ENCODE peak calls at places on chromosomes 2 and 18, in six cellular contexts. One of them, this sample, is unnamed.

GRCh38 chr2:236719192-236719635 is 149.6 kb downstream of the ACKR3 start:
- DNase-seq in neural progenitor cell: no peak
- DNase-seq in H1: no peak
- DNase-seq in HepG2: no peak
- DNase-seq in fibroblast of lung: no peak
- DNase-seq in PC-3: no peak
- DNase-seq in this sample: no peak

GRCh38 chr2:98936133-98936916 is at the start of gene CRACDL:
- DNase-seq in neural progenitor cell: peak
- DNase-seq in H1: no peak
- DNase-seq in HepG2: no peak
- DNase-seq in fibroblast of lung: no peak
- DNase-seq in PC-3: peak
- DNase-seq in this sample: peak

GRCh38 chr2:30662268-30663131 is 144.7 kb downstream of the CAPN13 start:
- DNase-seq in neural progenitor cell: no peak
- DNase-seq in H1: no peak
- DNase-seq in HepG2: no peak
- DNase-seq in fibroblast of lung: peak
- DNase-seq in PC-3: peak
- DNase-seq in this sample: peak

GRCh38 chr2:176814740-176815367 is 397.7 kb upstream of the HNRNPA3 start:
- DNase-seq in neural progenitor cell: peak
- DNase-seq in H1: no peak
- DNase-seq in HepG2: peak
- DNase-seq in fibroblast of lung: peak
- DNase-seq in PC-3: peak
- DNase-seq in this sample: peak

GRCh38 chr2:20457027-20457426 is 10.2 kb downstream of the RHOB start:
- DNase-seq in neural progenitor cell: no peak
- DNase-seq in H1: no peak
- DNase-seq in HepG2: no peak
- DNase-seq in fibroblast of lung: no peak
- DNase-seq in PC-3: no peak
- DNase-seq in this sample: peak

GRCh38 chr2:20221939-20222768 is 2.8 kb downstream of the SDC1 start:
- DNase-seq in neural progenitor cell: no peak
- DNase-seq in H1: no peak
- DNase-seq in HepG2: no peak
- DNase-seq in fibroblast of lung: no peak
- DNase-seq in PC-3: peak
- DNase-seq in this sample: no peak

GRCh38 chr2:209872675-209873074 is 101.0 kb downstream of the UNC80 start:
- DNase-seq in neural progenitor cell: peak
- DNase-seq in H1: peak
- DNase-seq in HepG2: peak
- DNase-seq in fibroblast of lung: peak
- DNase-seq in PC-3: peak
- DNase-seq in this sample: no peak

GRCh38 chr2:203534486-203535077 is 519 bp downstream of the RAPH1 start:
- DNase-seq in neural progenitor cell: no peak
- DNase-seq in H1: no peak
- DNase-seq in HepG2: peak
- DNase-seq in fibroblast of lung: peak
- DNase-seq in PC-3: peak
- DNase-seq in this sample: peak

GRCh38 chr2:10425656-10426055 is 22.5 kb downstream of the ODC1 start:
- DNase-seq in neural progenitor cell: no peak
- DNase-seq in H1: no peak
- DNase-seq in HepG2: no peak
- DNase-seq in fibroblast of lung: no peak
- DNase-seq in PC-3: no peak
- DNase-seq in this sample: no peak

GRCh38 chr2:197196737-197197136 is 113.8 kb downstream of the ANKRD44 start:
- DNase-seq in neural progenitor cell: no peak
- DNase-seq in H1: no peak
- DNase-seq in HepG2: no peak
- DNase-seq in fibroblast of lung: no peak
- DNase-seq in PC-3: peak
- DNase-seq in this sample: no peak

GRCh38 chr18:50631831-50632285 is 72.0 kb downstream of the MAPK4 start:
- DNase-seq in neural progenitor cell: no peak
- DNase-seq in H1: no peak
- DNase-seq in HepG2: no peak
- DNase-seq in fibroblast of lung: no peak
- DNase-seq in PC-3: no peak
- DNase-seq in this sample: no peak

GRCh38 chr2:75064691-75065396 is 106.4 kb downstream of the POLE4 start:
- DNase-seq in neural progenitor cell: peak
- DNase-seq in H1: no peak
- DNase-seq in HepG2: peak
- DNase-seq in fibroblast of lung: peak
- DNase-seq in PC-3: peak
- DNase-seq in this sample: peak

GRCh38 chr18:12092398-12093229 is 1.0 kb upstream of the ANKRD62 start:
- DNase-seq in neural progenitor cell: peak
- DNase-seq in H1: no peak
- DNase-seq in HepG2: peak
- DNase-seq in fibroblast of lung: no peak
- DNase-seq in PC-3: peak
- DNase-seq in this sample: no peak

GRCh38 chr2:214019229-214019972 is 391.5 kb upstream of the VWC2L start:
- DNase-seq in neural progenitor cell: no peak
- DNase-seq in H1: no peak
- DNase-seq in HepG2: no peak
- DNase-seq in fibroblast of lung: peak
- DNase-seq in PC-3: peak
- DNase-seq in this sample: peak

GRCh38 chr2:232418466-232419244 is 12.0 kb downstream of the ALPG start:
- DNase-seq in neural progenitor cell: peak
- DNase-seq in H1: no peak
- DNase-seq in HepG2: no peak
- DNase-seq in fibroblast of lung: peak
- DNase-seq in PC-3: peak
- DNase-seq in this sample: peak

GRCh38 chr18:44759925-44760342 is 79.2 kb downstream of the SETBP1 start:
- DNase-seq in neural progenitor cell: no peak
- DNase-seq in H1: no peak
- DNase-seq in HepG2: no peak
- DNase-seq in fibroblast of lung: no peak
- DNase-seq in PC-3: no peak
- DNase-seq in this sample: no peak

GRCh38 chr2:13543550-13543949 is 826.8 kb downstream of the TRIB2 start:
- DNase-seq in neural progenitor cell: no peak
- DNase-seq in H1: no peak
- DNase-seq in HepG2: no peak
- DNase-seq in fibroblast of lung: no peak
- DNase-seq in PC-3: no peak
- DNase-seq in this sample: no peak

GRCh38 chr2:9975805-9976447 is 24.4 kb downstream of the GRHL1 start:
- DNase-seq in neural progenitor cell: no peak
- DNase-seq in H1: no peak
- DNase-seq in HepG2: no peak
- DNase-seq in fibroblast of lung: peak
- DNase-seq in PC-3: peak
- DNase-seq in this sample: peak

GRCh38 chr2:150350500-150350899 is 137.0 kb downstream of the RND3 start:
- DNase-seq in neural progenitor cell: no peak
- DNase-seq in H1: no peak
- DNase-seq in HepG2: no peak
- DNase-seq in fibroblast of lung: no peak
- DNase-seq in PC-3: no peak
- DNase-seq in this sample: no peak

GRCh38 chr2:29374823-29375222 is 259.6 kb downstream of the CLIP4 start:
- DNase-seq in neural progenitor cell: no peak
- DNase-seq in H1: no peak
- DNase-seq in HepG2: no peak
- DNase-seq in fibroblast of lung: no peak
- DNase-seq in PC-3: no peak
- DNase-seq in this sample: no peak

GRCh38 chr2:41719756-41720155 is 328.1 kb upstream of the PKDCC start:
- DNase-seq in neural progenitor cell: no peak
- DNase-seq in H1: no peak
- DNase-seq in HepG2: no peak
- DNase-seq in fibroblast of lung: no peak
- DNase-seq in PC-3: no peak
- DNase-seq in this sample: no peak

GRCh38 chr2:165941827-165942226 is 11.7 kb downstream of the TTC21B start:
- DNase-seq in neural progenitor cell: no peak
- DNase-seq in H1: no peak
- DNase-seq in HepG2: no peak
- DNase-seq in fibroblast of lung: no peak
- DNase-seq in PC-3: no peak
- DNase-seq in this sample: no peak

GRCh38 chr2:135490381-135490780 is 40.6 kb downstream of the ZRANB3 start:
- DNase-seq in neural progenitor cell: no peak
- DNase-seq in H1: no peak
- DNase-seq in HepG2: no peak
- DNase-seq in fibroblast of lung: peak
- DNase-seq in PC-3: no peak
- DNase-seq in this sample: peak

GRCh38 chr2:53098323-53099073 is 669.1 kb upstream of the CHAC2 start:
- DNase-seq in neural progenitor cell: no peak
- DNase-seq in H1: no peak
- DNase-seq in HepG2: no peak
- DNase-seq in fibroblast of lung: no peak
- DNase-seq in PC-3: no peak
- DNase-seq in this sample: no peak

GRCh38 chr2:184463102-184463865 is 135.0 kb upstream of the ZNF804A start:
- DNase-seq in neural progenitor cell: no peak
- DNase-seq in H1: no peak
- DNase-seq in HepG2: peak
- DNase-seq in fibroblast of lung: no peak
- DNase-seq in PC-3: no peak
- DNase-seq in this sample: no peak

GRCh38 chr2:209593930-209594329 is 170.1 kb downstream of the MAP2 start:
- DNase-seq in neural progenitor cell: no peak
- DNase-seq in H1: no peak
- DNase-seq in HepG2: no peak
- DNase-seq in fibroblast of lung: no peak
- DNase-seq in PC-3: no peak
- DNase-seq in this sample: no peak

GRCh38 chr2:112881217-112882000 is 29.6 kb upstream of the IL37 start:
- DNase-seq in neural progenitor cell: no peak
- DNase-seq in H1: no peak
- DNase-seq in HepG2: peak
- DNase-seq in fibroblast of lung: peak
- DNase-seq in PC-3: peak
- DNase-seq in this sample: peak

GRCh38 chr2:64062840-64063239 is 43.6 kb upstream of the VPS54 start:
- DNase-seq in neural progenitor cell: no peak
- DNase-seq in H1: no peak
- DNase-seq in HepG2: no peak
- DNase-seq in fibroblast of lung: peak
- DNase-seq in PC-3: peak
- DNase-seq in this sample: peak

GRCh38 chr2:102385522-102385921 is 29.9 kb downstream of the IL18R1 start:
- DNase-seq in neural progenitor cell: no peak
- DNase-seq in H1: no peak
- DNase-seq in HepG2: no peak
- DNase-seq in fibroblast of lung: no peak
- DNase-seq in PC-3: no peak
- DNase-seq in this sample: peak
- H3K27ac ChIP-seq in neural progenitor cell: no peak
- H3K27ac ChIP-seq in H1: no peak
- H3K27ac ChIP-seq in HepG2: no peak
- H3K27ac ChIP-seq in fibroblast of lung: no peak
- H3K27ac ChIP-seq in PC-3: no peak
- H3K27ac ChIP-seq in this sample: no peak

GRCh38 chr18:36074435-36074834 is 7.1 kb upstream of the RPRD1A start:
- DNase-seq in neural progenitor cell: no peak
- DNase-seq in H1: no peak
- DNase-seq in HepG2: no peak
- DNase-seq in fibroblast of lung: no peak
- DNase-seq in PC-3: no peak
- DNase-seq in this sample: no peak

GRCh38 chr18:36078751-36079529 is 11.6 kb upstream of the RPRD1A start:
- DNase-seq in neural progenitor cell: no peak
- DNase-seq in H1: no peak
- DNase-seq in HepG2: peak
- DNase-seq in fibroblast of lung: peak
- DNase-seq in PC-3: no peak
- DNase-seq in this sample: peak

GRCh38 chr18:36073676-36074075 is 6.3 kb upstream of the RPRD1A start:
- DNase-seq in neural progenitor cell: no peak
- DNase-seq in H1: no peak
- DNase-seq in HepG2: no peak
- DNase-seq in fibroblast of lung: no peak
- DNase-seq in PC-3: no peak
- DNase-seq in this sample: no peak

GRCh38 chr18:36075862-36076587 is 8.7 kb upstream of the RPRD1A start:
- DNase-seq in neural progenitor cell: no peak
- DNase-seq in H1: no peak
- DNase-seq in HepG2: peak
- DNase-seq in fibroblast of lung: peak
- DNase-seq in PC-3: peak
- DNase-seq in this sample: peak
- TF ChIP-seq EZH2 in neural progenitor cell: no peak
- TF ChIP-seq EZH2 in H1: no peak
- TF ChIP-seq EZH2 in HepG2: no peak
- TF ChIP-seq EZH2 in fibroblast of lung: no peak
- TF ChIP-seq EZH2 in PC-3: no peak
- TF ChIP-seq EZH2 in this sample: no peak

GRCh38 chr2:170972508-170973224 is 43.6 kb downstream of the GORASP2 start:
- DNase-seq in neural progenitor cell: peak
- DNase-seq in H1: no peak
- DNase-seq in HepG2: no peak
- DNase-seq in fibroblast of lung: no peak
- DNase-seq in PC-3: peak
- DNase-seq in this sample: no peak
- H2AFZ ChIP-seq in neural progenitor cell: peak
- H2AFZ ChIP-seq in H1: peak
- H2AFZ ChIP-seq in HepG2: no peak
- H2AFZ ChIP-seq in fibroblast of lung: no peak
- H2AFZ ChIP-seq in PC-3: peak
- H2AFZ ChIP-seq in this sample: no peak

DNA sequence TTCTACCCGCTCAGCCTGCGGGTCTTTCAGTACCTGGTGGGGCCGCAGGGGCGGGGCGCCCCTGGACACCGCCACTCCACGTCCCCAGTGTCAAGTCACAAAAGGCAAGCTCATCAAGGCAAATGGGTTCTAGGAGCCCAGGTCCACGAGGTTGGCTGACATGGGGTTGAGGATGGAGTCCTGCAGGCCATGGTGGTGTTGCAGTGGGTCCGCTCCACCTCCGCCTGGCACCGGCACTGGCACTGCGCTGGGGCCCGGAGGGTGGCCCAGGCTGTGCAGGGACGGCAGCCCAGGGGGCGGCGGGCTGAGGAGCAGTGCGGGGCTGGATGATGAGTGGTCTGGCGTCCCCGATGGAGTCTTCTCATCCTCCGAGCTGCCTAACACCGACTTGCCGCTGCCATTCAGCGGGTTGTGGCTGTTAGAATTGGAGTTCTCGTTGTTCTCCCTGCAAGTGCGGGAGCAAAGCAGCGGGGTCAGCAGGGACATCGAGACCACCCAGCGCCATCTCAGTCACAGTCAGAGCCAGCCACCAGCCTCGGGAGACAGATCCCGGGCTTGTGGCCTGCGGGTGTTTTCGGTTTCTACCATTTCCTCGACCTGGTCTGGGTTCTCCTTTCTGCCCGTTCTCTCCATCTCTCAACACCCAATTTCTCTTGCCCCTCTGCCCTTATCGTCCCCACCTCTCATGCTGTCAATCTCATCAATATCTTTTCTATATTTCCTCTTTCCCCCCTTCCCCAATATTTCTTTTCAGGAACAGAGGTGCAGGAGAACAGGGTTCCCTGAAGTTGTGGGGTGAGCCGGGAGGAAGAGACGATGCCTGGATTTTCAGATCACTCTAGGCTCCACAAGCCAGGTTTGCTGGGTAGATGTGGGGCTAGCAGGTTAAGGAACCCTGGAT is 3.0 kb downstream of the SIX2 start:
- DNase-seq in neural progenitor cell: peak
- DNase-seq in H1: no peak
- DNase-seq in HepG2: no peak
- DNase-seq in fibroblast of lung: no peak
- DNase-seq in PC-3: no peak
- DNase-seq in this sample: no peak
- H3K27ac ChIP-seq in neural progenitor cell: no peak
- H3K27ac ChIP-seq in H1: no peak
- H3K27ac ChIP-seq in HepG2: no peak
- H3K27ac ChIP-seq in fibroblast of lung: no peak
- H3K27ac ChIP-seq in PC-3: no peak
- H3K27ac ChIP-seq in this sample: no peak